ENCODE peak calls at places on chromosome 22, in nine cellular contexts. Y is mammary epithelial cell, A is epithelial cell of proximal tubule, G is A549, U is thoracic aorta, B is left ventricle myocardium inferior, K is AG04450, C is glutamatergic neuron, R is neural crest cell. L is an unnamed sample.

GRCh38 chr22:25146311-25146710 is 53.3 kb upstream of the CRYBB3 start:
- DNase-seq in A (no peak), R (no peak), G (no peak), B (no peak), K (no peak), U (no peak), Y (no peak), C (no peak), L (no peak)

GRCh38 chr22:41589260-41589600 is 410 bp downstream of the PMM1 start:
- DNase-seq in C (peak), U (no peak), R (no peak), Y (peak), K (no peak), G (no peak), A (no peak), B (no peak), L (peak)

GRCh38 chr22:50201191-50202129 is 649 bp downstream of the SELENOO start:
- DNase-seq in U (no peak), A (no peak), G (no peak), C (no peak), Y (no peak), R (no peak), B (no peak), K (no peak), L (no peak)

GRCh38 chr22:50444663-50445062 is 30.2 kb downstream of the SBF1 start:
- DNase-seq in K (peak), A (peak), G (no peak), R (no peak), Y (peak), B (no peak), U (no peak), C (no peak), L (no peak)

GRCh38 chr22:23632178-23632577 is at the start of gene DRICH1:
- DNase-seq in K (no peak), C (no peak), B (no peak), A (no peak), R (no peak), G (no peak), U (no peak), Y (no peak), L (no peak)

GRCh38 chr22:43419371-43420080 is 7.7 kb downstream of the MPPED1 start:
- DNase-seq in Y (no peak), A (no peak), R (no peak), C (no peak), U (no peak), G (no peak), B (no peak), K (no peak), L (no peak)

GRCh38 chr22:46801331-46801811 is 38.9 kb downstream of the TBC1D22A start:
- DNase-seq in A (no peak), B (no peak), C (no peak), Y (no peak), G (no peak), U (no peak), K (no peak), R (no peak), L (no peak)

GRCh38 chr22:49712195-49712791 is 115.4 kb downstream of the BRD1 start:
- DNase-seq in K (no peak), Y (no peak), R (peak), U (no peak), A (no peak), G (no peak), C (no peak), B (no peak), L (no peak)

GRCh38 chr22:19703869-19704268 is 10.4 kb upstream of the SEPTIN5 start:
- DNase-seq in A (no peak), Y (no peak), B (no peak), R (no peak), K (no peak), G (no peak), U (no peak), C (no peak), L (no peak)

GRCh38 chr22:47205562-47205961 is 443.1 kb downstream of the TBC1D22A start:
- DNase-seq in A (no peak), G (no peak), C (no peak), Y (no peak), U (no peak), R (no peak), K (no peak), B (no peak), L (no peak)

GRCh38 chr22:42772647-42773046 is 52.0 kb upstream of the A4GALT start:
- DNase-seq in K (no peak), U (no peak), C (no peak), B (no peak), R (no peak), Y (no peak), G (no peak), A (no peak), L (no peak)

GRCh38 chr22:46043816-46044717 is 67.1 kb upstream of the WNT7B start:
- DNase-seq in R (no peak), A (no peak), G (no peak), Y (peak), U (no peak), K (no peak), B (peak), C (no peak), L (no peak)

GRCh38 chr22:41929158-41929896 is 2.7 kb upstream of the TNFRSF13C start:
- DNase-seq in R (no peak), B (no peak), A (no peak), C (no peak), Y (no peak), G (no peak), K (no peak), U (no peak), L (no peak)

GRCh38 chr22:48824673-48825651 is 1002.7 kb downstream of the BRD1 start:
- DNase-seq in B (no peak), A (no peak), Y (no peak), G (no peak), R (no peak), U (no peak), C (no peak), K (no peak), L (no peak)

GRCh38 chr22:34841911-34842310 is 224.0 kb upstream of the ISX start:
- DNase-seq in U (no peak), K (no peak), B (no peak), Y (no peak), C (no peak), A (no peak), R (no peak), G (no peak), L (no peak)

GRCh38 chr22:49779853-49780271 is 47.8 kb downstream of the BRD1 start:
- DNase-seq in C (no peak), U (no peak), R (no peak), Y (no peak), G (no peak), A (no peak), B (peak), K (no peak), L (no peak)

GRCh38 chr22:42277988-42278776 is 7.7 kb upstream of the TCF20 start:
- DNase-seq in U (no peak), R (no peak), K (no peak), Y (no peak), G (no peak), B (no peak), C (no peak), A (no peak), L (peak)

GRCh38 chr22:41123151-41123550 is 30.8 kb downstream of the EP300 start:
- DNase-seq in B (no peak), U (no peak), C (no peak), Y (no peak), G (no peak), A (no peak), K (no peak), R (no peak), L (no peak)

GRCh38 chr22:46083383-46084350 is 66.7 kb upstream of the PPARA start:
- DNase-seq in U (no peak), K (no peak), C (no peak), A (no peak), R (no peak), G (no peak), Y (peak), B (peak), L (no peak)

GRCh38 chr22:23036684-23037428 is 33.5 kb upstream of the GNAZ start:
- DNase-seq in U (no peak), C (no peak), Y (no peak), G (no peak), A (no peak), K (no peak), R (no peak), B (no peak), L (no peak)

GRCh38 chr22:20656516-20656901 is 117.4 kb upstream of the SERPIND1 start:
- DNase-seq in B (no peak), C (no peak), Y (no peak), G (no peak), R (no peak), K (no peak), U (no peak), A (no peak), L (no peak)

GRCh38 chr22:49206281-49206680 is 621.4 kb downstream of the BRD1 start:
- DNase-seq in C (no peak), A (no peak), U (no peak), R (no peak), B (no peak), K (no peak), G (no peak), Y (no peak), L (no peak)

GRCh38 chr22:47247609-47248240 is 485.3 kb downstream of the TBC1D22A start:
- DNase-seq in C (no peak), Y (no peak), B (no peak), U (no peak), R (no peak), A (no peak), G (no peak), K (no peak), L (no peak)

GRCh38 chr22:43343262-43343988 is at the start of gene SCUBE1:
- DNase-seq in Y (peak), A (no peak), G (peak), R (peak), U (no peak), B (peak), C (peak), K (no peak), L (peak)

GRCh38 chr22:20852076-20852475 is 6.5 kb downstream of the PI4KA start:
- DNase-seq in U (no peak), K (no peak), Y (no peak), G (no peak), B (no peak), A (no peak), R (no peak), C (no peak), L (no peak)

GRCh38 chr22:41280065-41280464 is 5.9 kb downstream of the RANGAP1 start:
- DNase-seq in B (no peak), A (no peak), C (no peak), R (no peak), G (no peak), Y (peak), U (no peak), K (no peak), L (no peak)

GRCh38 chr22:34111210-34111824 is 191.0 kb upstream of the LARGE1 start:
- DNase-seq in U (no peak), G (peak), Y (peak), C (peak), K (no peak), A (no peak), R (peak), B (no peak), L (peak)

GRCh38 chr22:19612866-19613572 is 88.8 kb upstream of the CLDN5 start:
- DNase-seq in K (no peak), U (no peak), A (no peak), R (no peak), C (no peak), G (no peak), Y (no peak), B (no peak), L (no peak)

GRCh38 chr22:36321797-36322601 is 65.8 kb downstream of the MYH9 start:
- DNase-seq in A (no peak), K (no peak), R (no peak), C (no peak), G (no peak), U (no peak), Y (no peak), B (no peak), L (no peak)

GRCh38 chr22:36324414-36324813 is 63.4 kb downstream of the MYH9 start:
- DNase-seq in B (no peak), U (no peak), C (no peak), A (no peak), G (no peak), R (no peak), K (no peak), Y (no peak), L (no peak)

GRCh38 chr22:36323855-36324331 is 63.9 kb downstream of the MYH9 start:
- DNase-seq in G (no peak), R (no peak), U (peak), K (no peak), C (no peak), Y (no peak), A (no peak), B (peak), L (no peak)

GRCh38 chr22:36322602-36322915 is 65.2 kb downstream of the MYH9 start:
- DNase-seq in B (no peak), Y (no peak), K (no peak), C (no peak), A (no peak), G (no peak), R (no peak), U (no peak), L (no peak)

DNA sequence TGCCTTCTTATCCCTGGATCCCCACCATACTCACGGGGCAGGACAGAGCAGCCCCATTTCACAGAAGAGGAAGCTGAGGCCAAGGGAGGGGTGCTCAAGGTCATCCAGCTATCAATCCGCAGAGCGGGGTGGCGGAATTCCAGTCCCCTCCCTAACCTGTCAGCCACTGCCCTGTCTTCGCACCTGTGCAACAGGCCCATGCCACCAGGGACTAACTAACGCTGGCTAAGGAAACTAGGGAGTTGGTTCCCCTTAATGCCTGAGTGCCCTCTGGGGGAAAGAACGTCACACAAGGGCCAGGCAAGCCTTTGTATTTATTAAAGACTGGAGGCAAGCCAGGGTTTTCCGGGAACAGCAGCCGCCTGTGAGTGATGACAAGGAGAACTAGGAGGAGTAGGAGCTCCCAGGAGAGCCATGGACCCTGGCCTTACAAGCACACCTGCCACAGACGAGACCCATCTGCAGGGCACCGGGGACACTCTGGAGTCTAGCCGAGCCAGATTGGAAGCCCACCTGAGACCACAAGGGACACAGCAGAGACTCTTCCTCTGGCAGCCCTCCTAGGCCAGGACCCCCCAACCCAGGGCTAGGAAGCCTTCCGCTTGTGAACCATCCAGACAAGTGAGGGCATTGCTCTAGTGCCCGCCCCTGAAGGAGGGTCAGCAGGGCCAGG is 64.4 kb downstream of the MYH9 start:
- DNase-seq in R (no peak), A (no peak), G (no peak), U (peak), B (peak), C (no peak), Y (no peak), K (no peak), L (no peak)
- TF ChIP-seq CTCF in R (no peak), A (no peak), G (no peak), U (peak), B (peak), C (no peak), Y (no peak), K (no peak), L (no peak)

GRCh38 chr22:26196657-26197056 is 27.4 kb downstream of the SEZ6L start:
- DNase-seq in B (no peak), C (no peak), K (no peak), G (no peak), Y (no peak), A (no peak), U (no peak), R (no peak), L (no peak)

GRCh38 chr22:26194877-26195276 is 25.6 kb downstream of the SEZ6L start:
- DNase-seq in K (no peak), G (no peak), U (no peak), B (no peak), R (no peak), Y (no peak), C (no peak), A (no peak), L (no peak)

GRCh38 chr22:26197427-26197826 is 28.2 kb downstream of the SEZ6L start:
- DNase-seq in K (no peak), C (no peak), U (no peak), A (no peak), R (no peak), Y (no peak), G (no peak), B (no peak), L (no peak)

GRCh38 chr22:26194313-26194712 is 25.1 kb downstream of the SEZ6L start:
- DNase-seq in R (no peak), C (no peak), Y (no peak), B (no peak), U (no peak), K (no peak), A (no peak), G (no peak), L (no peak)

GRCh38 chr22:26199665-26200064 is 30.4 kb downstream of the SEZ6L start:
- DNase-seq in G (no peak), A (no peak), R (no peak), Y (no peak), B (no peak), U (no peak), C (no peak), K (no peak), L (no peak)
- TF ChIP-seq CTCF in G (no peak), A (no peak), R (no peak), Y (no peak), B (no peak), U (no peak), C (no peak), K (no peak), L (peak)

GRCh38 chr22:17638182-17638431 is 450 bp upstream of the BCL2L13 start:
- DNase-seq in R (no peak), Y (no peak), B (no peak), A (peak), G (peak), U (no peak), C (no peak), K (no peak), L (peak)
- TF ChIP-seq CTCF in R (no peak), Y (no peak), B (no peak), A (no peak), G (no peak), U (no peak), C (no peak), K (peak), L (no peak)

GRCh38 chr22:38753894-38754246 is 1.9 kb downstream of the SUN2 start:
- DNase-seq in A (no peak), U (no peak), K (no peak), B (no peak), R (no peak), G (no peak), Y (no peak), C (no peak), L (no peak)
- TF ChIP-seq CTCF in A (no peak), U (no peak), K (no peak), B (no peak), R (no peak), G (no peak), Y (no peak), C (no peak), L (no peak)

DNA sequence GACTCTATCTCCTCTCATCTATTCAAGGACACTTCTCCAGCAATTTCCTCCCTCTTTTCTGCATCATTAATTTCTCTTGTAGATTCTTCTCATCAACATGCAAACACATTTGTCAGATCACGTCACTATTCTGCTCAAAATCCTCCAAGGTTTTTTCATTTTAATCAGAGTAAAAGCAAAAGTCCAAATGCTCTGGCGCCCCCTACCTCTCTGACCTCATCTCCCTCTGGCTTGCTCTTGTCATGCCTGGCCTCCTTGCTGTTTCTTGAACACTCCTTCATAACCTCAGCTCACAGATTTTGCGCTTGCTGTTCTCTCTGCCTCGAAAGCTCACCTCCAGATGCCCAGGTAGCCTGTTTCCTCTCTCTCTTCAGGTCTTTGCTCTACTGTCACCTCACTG is 22.4 kb downstream of the RTCB start:
- DNase-seq in Y (no peak), C (peak), G (no peak), K (no peak), B (no peak), R (peak), U (no peak), A (no peak), L (no peak)
- TF ChIP-seq CTCF in Y (peak), C (peak), G (peak), K (peak), B (peak), R (peak), U (no peak), A (peak), L (peak)

GRCh38 chr22:30453731-30454510 is 17.9 kb downstream of the SEC14L3 start:
- DNase-seq in B (no peak), U (no peak), R (no peak), Y (no peak), C (no peak), K (no peak), G (no peak), A (no peak), L (no peak)
- TF ChIP-seq CTCF in B (no peak), U (no peak), R (peak), Y (no peak), C (no peak), K (no peak), G (no peak), A (peak), L (no peak)

GRCh38 chr22:44669725-44670027 is 32.3 kb upstream of the PRR5 start:
- DNase-seq in B (no peak), C (no peak), A (no peak), K (no peak), U (no peak), R (no peak), G (peak), Y (no peak), L (no peak)
- TF ChIP-seq CTCF in B (peak), C (peak), A (peak), K (peak), U (no peak), R (peak), G (peak), Y (no peak), L (peak)

GRCh38 chr22:30868663-30869385 is 99.8 kb downstream of the MORC2 start:
- DNase-seq in K (no peak), G (no peak), C (peak), U (no peak), A (no peak), B (no peak), R (no peak), Y (no peak), L (no peak)

GRCh38 chr22:30866216-30866615 is 102.4 kb downstream of the MORC2 start:
- DNase-seq in B (no peak), Y (no peak), U (no peak), G (no peak), K (no peak), C (no peak), A (no peak), R (no peak), L (no peak)

GRCh38 chr22:30865656-30866055 is 102.9 kb downstream of the MORC2 start:
- DNase-seq in R (no peak), K (no peak), Y (no peak), G (no peak), B (no peak), A (no peak), C (no peak), U (no peak), L (no peak)

GRCh38 chr22:30867746-30868662 is 100.6 kb downstream of the MORC2 start:
- DNase-seq in U (no peak), B (no peak), G (no peak), C (no peak), Y (no peak), R (no peak), K (no peak), A (no peak), L (no peak)

DNA sequence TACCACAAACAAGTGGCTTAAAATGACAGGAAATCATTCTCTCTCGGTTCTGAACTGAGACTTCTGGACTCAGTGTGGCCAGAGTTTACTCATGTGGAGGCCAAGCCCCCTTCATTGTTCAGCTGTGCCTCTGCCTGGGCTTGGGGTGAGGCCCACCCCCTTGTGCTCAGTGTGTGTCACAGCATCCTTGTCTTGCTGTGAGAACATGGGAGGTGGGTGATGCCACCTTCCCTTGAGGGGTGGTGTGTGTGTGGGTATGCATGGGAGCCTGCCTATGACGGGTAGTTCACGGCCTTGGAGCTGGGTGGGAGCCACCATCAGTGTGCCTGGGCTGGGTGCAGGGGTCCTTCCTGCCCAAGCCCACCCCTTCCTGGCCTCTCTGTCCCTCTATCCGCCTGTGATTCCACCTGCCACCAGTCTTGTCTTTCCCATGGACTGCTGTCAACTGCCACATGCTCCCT is 101.7 kb downstream of the MORC2 start:
- DNase-seq in C (no peak), U (no peak), K (no peak), R (no peak), B (no peak), Y (no peak), A (no peak), G (peak), L (no peak)
- TF ChIP-seq CTCF in C (no peak), U (no peak), K (no peak), R (peak), B (no peak), Y (no peak), A (no peak), G (no peak), L (no peak)

GRCh38 chr22:44968736-44969135 is 41.1 kb downstream of the PHF21B start:
- DNase-seq in A (no peak), R (no peak), K (no peak), C (no peak), U (no peak), G (no peak), Y (no peak), B (no peak), L (no peak)
- TF ChIP-seq CTCF in A (peak), R (peak), K (no peak), C (no peak), U (no peak), G (no peak), Y (no peak), B (no peak), L (no peak)